ENCODE peak calls at places on chromosomes 2 and 18, in seven cellular contexts. W, T, O, L, P, F and D are unnamed samples.

GRCh38 chr2:102368461-102369109 is 13.0 kb downstream of the IL18R1 start:
- DNase-seq in L (no peak), W (no peak), O (no peak), T (no peak), P (no peak), F (no peak), D (no peak)

GRCh38 chr2:208820289-208820688 is 413.7 kb downstream of the PTH2R start:
- DNase-seq in P (peak), L (peak), F (no peak), O (no peak), T (no peak), W (peak), D (peak)

GRCh38 chr2:35989523-35989922 is 366.1 kb upstream of the CRIM1 start:
- DNase-seq in L (no peak), O (no peak), P (peak), T (no peak), W (peak), F (no peak), D (no peak)

GRCh38 chr2:155100261-155100660 is 401.8 kb downstream of the KCNJ3 start:
- DNase-seq in T (no peak), F (no peak), P (peak), L (peak), W (no peak), O (no peak), D (no peak)

GRCh38 chr2:16032282-16033031 is 92.1 kb downstream of the MYCN start:
- DNase-seq in T (no peak), L (no peak), F (no peak), W (no peak), O (no peak), P (no peak), D (no peak)

GRCh38 chr18:35049111-35050003 is 8.1 kb downstream of the MAPRE2 start:
- DNase-seq in O (no peak), F (no peak), L (no peak), W (no peak), T (no peak), P (no peak), D (peak)

GRCh38 chr2:73004466-73004865 is 67.0 kb downstream of the SFXN5 start:
- DNase-seq in T (no peak), P (no peak), F (no peak), O (no peak), W (no peak), L (no peak), D (no peak)

GRCh38 chr2:28665041-28665704 is 86.5 kb upstream of the PPP1CB start:
- DNase-seq in P (no peak), O (no peak), F (no peak), T (peak), L (no peak), W (peak), D (no peak)

GRCh38 chr2:231191896-231192872 is 6.2 kb upstream of the ARMC9 start:
- DNase-seq in F (peak), L (no peak), T (peak), O (no peak), P (peak), W (peak), D (peak)

GRCh38 chr2:189363559-189363958 is 77.7 kb upstream of the WDR75 start:
- DNase-seq in T (peak), L (peak), P (no peak), O (no peak), W (no peak), F (peak), D (no peak)

GRCh38 chr2:132668189-132668833 is 1.7 kb downstream of the LYPD1 start:
- DNase-seq in W (peak), P (peak), O (no peak), T (peak), L (no peak), F (peak), D (no peak)

GRCh38 chr2:219515874-219516629 is 1.8 kb downstream of the ASIC4 start:
- DNase-seq in L (no peak), O (no peak), T (no peak), W (no peak), P (no peak), F (no peak), D (no peak)

GRCh38 chr2:41061371-41061770 is 609.5 kb upstream of the SLC8A1 start:
- DNase-seq in P (no peak), T (peak), L (no peak), F (no peak), W (no peak), O (no peak), D (no peak)

GRCh38 chr2:71082402-71083252 is 14.2 kb downstream of the NAGK start:
- DNase-seq in F (no peak), L (no peak), T (no peak), P (no peak), W (no peak), O (no peak), D (no peak)

GRCh38 chr2:42939411-42940206 is 147.2 kb upstream of the HAAO start:
- DNase-seq in L (no peak), P (no peak), F (no peak), T (peak), O (no peak), W (no peak), D (no peak)

GRCh38 chr2:86211796-86212188 is 12.5 kb downstream of the MRPL35 start:
- DNase-seq in P (no peak), O (no peak), F (no peak), L (no peak), T (no peak), W (no peak), D (no peak)
- H3K4me2 ChIP-seq in P (no peak), O (no peak), F (no peak), L (no peak), T (no peak), W (no peak), D (no peak)

GRCh38 chr2:39492701-39493100 is 55.6 kb upstream of the MAP4K3 start:
- DNase-seq in W (no peak), L (no peak), F (no peak), T (no peak), O (no peak), P (no peak), D (no peak)

GRCh38 chr2:39492095-39492590 is 55.1 kb upstream of the MAP4K3 start:
- DNase-seq in W (no peak), O (peak), F (peak), L (no peak), T (peak), P (no peak), D (peak)

GRCh38 chr2:39497077-39497867 is 60.2 kb upstream of the MAP4K3 start:
- DNase-seq in L (no peak), T (no peak), F (no peak), W (no peak), P (no peak), O (no peak), D (no peak)

GRCh38 chr2:39491653-39492052 is 54.6 kb upstream of the MAP4K3 start:
- DNase-seq in F (no peak), P (no peak), L (no peak), W (no peak), T (no peak), O (no peak), D (no peak)

DNA sequence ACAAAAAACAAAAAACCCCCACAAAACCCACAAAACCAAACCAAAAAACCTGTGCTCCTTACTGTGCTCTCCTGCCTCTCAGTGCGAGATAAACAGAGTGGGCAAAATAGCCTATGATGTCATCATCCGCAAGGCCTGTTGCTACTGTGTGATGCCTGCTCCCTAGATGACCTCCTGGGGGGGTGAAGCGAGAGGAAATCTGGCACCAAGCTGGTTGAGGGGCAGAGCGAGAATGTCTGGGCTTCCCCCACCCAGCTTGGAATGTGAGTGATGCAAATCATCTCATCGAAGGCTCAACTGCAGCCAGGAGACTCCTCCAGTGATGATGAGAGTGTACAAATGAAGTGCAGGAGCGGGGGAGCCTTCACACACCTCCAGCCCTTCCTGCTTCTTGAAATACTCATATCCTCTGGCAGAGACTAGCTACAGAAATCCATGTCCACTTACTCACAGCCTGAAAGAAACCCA is 57.7 kb upstream of the MAP4K3 start:
- DNase-seq in L (no peak), F (peak), P (peak), O (peak), T (peak), W (peak), D (no peak)
- TF ChIP-seq CTCF in L (no peak), F (no peak), P (no peak), O (no peak), T (no peak), W (no peak), D (no peak)

DNA sequence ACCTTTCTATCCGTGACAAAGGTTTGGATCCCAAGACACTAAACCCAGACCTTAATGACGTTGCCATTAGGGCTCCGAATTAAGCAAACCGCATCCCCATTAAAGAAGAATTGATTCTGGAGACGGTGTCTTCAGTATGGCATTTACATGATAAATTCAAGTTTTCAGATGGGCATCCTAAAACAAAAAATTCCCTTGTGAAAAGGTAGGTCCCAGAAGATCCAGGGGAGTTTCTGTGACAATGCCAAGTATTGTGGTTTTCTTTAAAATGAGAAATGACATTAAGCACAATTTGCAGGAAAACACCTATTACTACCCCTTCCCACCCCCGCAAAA is 655 bp upstream of the YWHAQ start:
- DNase-seq in O (no peak), W (no peak), P (no peak), L (no peak), F (no peak), T (no peak), D (no peak)
- H3K4me2 ChIP-seq in O (peak), W (peak), P (peak), L (peak), F (peak), T (peak), D (peak)

GRCh38 chr18:32956591-32957310 is 183.9 kb upstream of the KLHL14 start:
- DNase-seq in O (no peak), W (peak), L (no peak), T (peak), F (no peak), P (peak), D (peak)
- TF ChIP-seq CTCF in O (no peak), W (peak), L (no peak), T (no peak), F (no peak), P (peak), D (peak)

GRCh38 chr2:63983986-63984605 is 35.1 kb downstream of the VPS54 start:
- DNase-seq in O (no peak), L (no peak), F (no peak), W (no peak), P (no peak), T (peak), D (no peak)
- H3K4me2 ChIP-seq in O (no peak), L (no peak), F (peak), W (no peak), P (no peak), T (peak), D (no peak)

GRCh38 chr18:23072079-23072478 is 63.2 kb upstream of the CABLES1 start:
- DNase-seq in L (no peak), O (no peak), W (no peak), F (no peak), P (no peak), T (no peak), D (no peak)

GRCh38 chr18:23073996-23074606 is 61.2 kb upstream of the CABLES1 start:
- DNase-seq in F (no peak), P (no peak), W (no peak), O (no peak), T (peak), L (no peak), D (no peak)

GRCh38 chr18:23077493-23078256 is 57.6 kb upstream of the CABLES1 start:
- DNase-seq in W (no peak), P (peak), O (no peak), F (peak), T (peak), L (no peak), D (peak)
- TF ChIP-seq CTCF in W (peak), P (peak), O (peak), F (peak), T (peak), L (peak), D (peak)